ENCODE peak calls at places on chromosomes 6 and 20, in ten cellular contexts. G is endodermal cell; X is brain microvascular endothelial cell; M is heart right ventricle; T is right atrium auricular region; R is IMR-90; Q is astrocyte of the spinal cord; O is suprapubic skin; Y is CD4-positive, alpha-beta T cell; P is heart left ventricle. Z is an unnamed sample.

GRCh38 chr20:58645277-58645968 is 5.7 kb upstream of the STX16 start:
- DNase-seq in T (no peak), X (no peak), O (no peak), M (no peak), Y (no peak), Q (peak), P (no peak), G (peak), R (peak), Z (no peak)

GRCh38 chr6:4186391-4186790 is 51.0 kb upstream of the ECI2 start:
- DNase-seq in P (no peak), R (no peak), G (no peak), M (no peak), X (no peak), T (no peak), Y (no peak), Q (no peak), O (no peak), Z (no peak)

GRCh38 chr6:125986956-125987617 is 747 bp downstream of the TRMT11 start:
- DNase-seq in R (peak), G (no peak), M (no peak), Q (peak), O (no peak), P (no peak), Y (no peak), T (no peak), X (no peak), Z (no peak)

GRCh38 chr6:17098538-17098937 is 3.3 kb upstream of the STMND1 start:
- DNase-seq in R (peak), X (peak), Y (no peak), G (peak), Q (no peak), O (no peak), M (no peak), T (no peak), P (no peak), Z (no peak)

GRCh38 chr6:131125431-131125830 is 9.8 kb upstream of the AKAP7 start:
- DNase-seq in O (no peak), Y (no peak), G (no peak), P (no peak), Q (no peak), M (no peak), R (peak), T (no peak), X (no peak), Z (no peak)

GRCh38 chr20:50057409-50058053 is 55.4 kb downstream of the UBE2V1 start:
- DNase-seq in R (no peak), T (no peak), Q (no peak), P (no peak), G (no peak), O (no peak), Y (no peak), M (no peak), X (no peak), Z (no peak)

GRCh38 chr6:42295688-42296087 is 78.0 kb upstream of the MRPS10 start:
- DNase-seq in Q (no peak), Y (no peak), R (no peak), X (no peak), G (no peak), P (no peak), T (no peak), O (no peak), M (no peak), Z (no peak)

GRCh38 chr6:124964764-124965105 is 2.5 kb downstream of the RNF217 start:
- DNase-seq in O (no peak), T (no peak), P (no peak), X (no peak), Y (no peak), Q (no peak), M (no peak), R (no peak), G (no peak), Z (no peak)

GRCh38 chr6:37485259-37485658 is 14.4 kb downstream of the CCDC167 start:
- DNase-seq in R (no peak), O (no peak), Q (no peak), Y (no peak), X (no peak), T (no peak), M (no peak), P (no peak), G (peak), Z (no peak)

GRCh38 chr6:112039431-112039770 is 14.5 kb upstream of the CCN6 start:
- DNase-seq in P (no peak), X (no peak), G (no peak), Y (no peak), Q (no peak), R (no peak), M (no peak), T (no peak), O (no peak), Z (no peak)

GRCh38 chr6:15036690-15037245 is 209.1 kb upstream of the JARID2 start:
- DNase-seq in G (peak), P (peak), R (no peak), T (peak), O (peak), Y (no peak), M (peak), Q (no peak), X (no peak), Z (no peak)

GRCh38 chr6:131036616-131037015 is 26.4 kb downstream of the EPB41L2 start:
- DNase-seq in R (no peak), P (no peak), X (no peak), O (no peak), Q (no peak), M (no peak), G (no peak), Y (no peak), T (no peak), Z (no peak)

GRCh38 chr6:155212616-155213380 is 51.0 kb upstream of the CLDN20 start:
- DNase-seq in Q (no peak), O (no peak), T (no peak), Y (no peak), M (no peak), G (no peak), R (no peak), X (no peak), P (no peak), Z (no peak)

GRCh38 chr6:2108700-2109306 is 136.6 kb downstream of the GMDS start:
- DNase-seq in O (no peak), T (no peak), G (no peak), X (no peak), Y (no peak), R (no peak), M (no peak), P (no peak), Q (peak), Z (no peak)

GRCh38 chr6:10397756-10398438 is 17.0 kb downstream of the TFAP2A start:
- DNase-seq in O (no peak), P (no peak), Q (no peak), M (no peak), X (no peak), Y (no peak), T (no peak), R (no peak), G (peak), Z (no peak)

GRCh38 chr20:16752082-16752481 is 3.9 kb downstream of the OTOR start:
- DNase-seq in X (no peak), T (no peak), O (no peak), G (no peak), M (no peak), R (no peak), Y (no peak), P (no peak), Q (no peak), Z (no peak)

GRCh38 chr6:132695773-132696172 is 18.1 kb downstream of the VNN1 start:
- DNase-seq in M (no peak), X (no peak), T (no peak), Y (no peak), O (no peak), R (no peak), Q (no peak), P (no peak), G (no peak), Z (no peak)

GRCh38 chr6:34170341-34170740 is 24.5 kb upstream of the GRM4 start:
- DNase-seq in X (no peak), M (no peak), O (peak), R (peak), G (no peak), Y (no peak), P (no peak), T (no peak), Q (no peak), Z (no peak)

GRCh38 chr20:1626528-1627192 is 6.9 kb upstream of the SIRPB1 start:
- DNase-seq in X (no peak), Y (no peak), M (no peak), G (no peak), R (no peak), Q (no peak), O (no peak), P (no peak), T (no peak), Z (no peak)

GRCh38 chr20:48295966-48296421 is 510.7 kb upstream of the SULF2 start:
- DNase-seq in R (peak), M (no peak), P (no peak), O (no peak), G (peak), T (no peak), Y (no peak), X (peak), Q (peak), Z (no peak)

GRCh38 chr6:167270499-167271307 is 20.4 kb upstream of the UNC93A start:
- DNase-seq in O (no peak), T (no peak), Q (no peak), P (no peak), G (peak), R (no peak), M (no peak), X (no peak), Y (no peak), Z (no peak)

GRCh38 chr6:45187841-45188240 is 140.3 kb upstream of the RUNX2 start:
- DNase-seq in M (no peak), T (no peak), R (peak), X (peak), O (no peak), P (no peak), Y (no peak), Q (peak), G (no peak), Z (no peak)

GRCh38 chr20:44885392-44886275 is at the start of gene YWHAB:
- DNase-seq in X (peak), P (peak), G (peak), O (peak), R (peak), Y (peak), M (peak), Q (peak), T (peak), Z (peak)

GRCh38 chr20:44886828-44887227 is 1.3 kb downstream of the YWHAB start:
- DNase-seq in X (no peak), T (no peak), M (no peak), Y (no peak), O (no peak), R (no peak), G (no peak), P (no peak), Q (no peak), Z (no peak)

GRCh38 chr20:44886276-44886671 is 769 bp downstream of the YWHAB start:
- DNase-seq in T (no peak), Y (no peak), Q (no peak), R (no peak), P (no peak), O (no peak), X (no peak), G (no peak), M (no peak), Z (no peak)

GRCh38 chr20:44887466-44887865 is 2.0 kb downstream of the YWHAB start:
- DNase-seq in R (no peak), O (no peak), M (no peak), P (no peak), G (no peak), X (no peak), Y (no peak), Q (no peak), T (no peak), Z (no peak)

DNA sequence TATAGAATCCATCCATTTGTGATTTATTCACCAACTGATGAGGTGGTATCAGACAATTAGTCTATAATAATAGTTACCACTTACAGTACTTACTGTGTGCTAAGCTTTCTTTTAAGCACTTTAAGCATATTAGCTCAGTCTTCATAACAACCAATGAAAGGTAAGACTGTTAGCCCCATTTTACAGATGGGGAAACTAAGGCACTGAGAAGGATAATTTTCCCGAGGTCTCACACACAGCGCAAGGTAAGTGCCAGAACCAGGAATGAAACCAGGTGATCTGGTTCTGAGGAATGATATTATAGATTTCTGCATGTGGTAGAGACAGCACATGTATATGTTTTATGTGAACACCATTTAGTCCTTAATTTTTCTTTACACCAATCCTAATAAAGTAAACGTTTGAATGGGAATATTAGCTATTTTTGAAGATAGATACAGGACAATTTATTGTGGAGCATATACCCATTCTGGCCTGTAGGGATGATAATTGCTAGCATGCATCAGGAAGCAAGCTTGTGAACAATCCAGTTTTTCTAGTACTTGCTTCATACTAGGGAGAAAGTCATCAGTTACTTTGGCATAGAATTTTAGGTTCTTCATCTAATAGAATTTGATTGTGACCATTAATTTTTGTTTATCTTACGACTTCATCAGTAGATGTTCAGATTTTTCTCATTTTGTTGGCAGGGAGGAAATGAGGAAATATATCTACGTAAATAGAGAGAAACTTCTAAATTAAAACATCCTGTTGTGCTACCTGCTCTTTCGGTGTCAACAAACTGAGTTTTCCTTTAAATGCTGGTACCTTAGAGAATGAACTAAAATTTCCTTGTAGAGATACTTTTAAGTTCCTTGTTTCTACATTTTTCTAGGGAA is 3.0 kb downstream of the YWHAB start:
- DNase-seq in Q (no peak), X (no peak), Y (no peak), R (no peak), M (no peak), P (no peak), O (no peak), G (no peak), T (no peak), Z (no peak)
- TF ChIP-seq CTCF in Q (peak), X (peak), Y (peak), R (peak), M (peak), P (no peak), O (peak), G (peak), T (no peak), Z (peak)

DNA sequence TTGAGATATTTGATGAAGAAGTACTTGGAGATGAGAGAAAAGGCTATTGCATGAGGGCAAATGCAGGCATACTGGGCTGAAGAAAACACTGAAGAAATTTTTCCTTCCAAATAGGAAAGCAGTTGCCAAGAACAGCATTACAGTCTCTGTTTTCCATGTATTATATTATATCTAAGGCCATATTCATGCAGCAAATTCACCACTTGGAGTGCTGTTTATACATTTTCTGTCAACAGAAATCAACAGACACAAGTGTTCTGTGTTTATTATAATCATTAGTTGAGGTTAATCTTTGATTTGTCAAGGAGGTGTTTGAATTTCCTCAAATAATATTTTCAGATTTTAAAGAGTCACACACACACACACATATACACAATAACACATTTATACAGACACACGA is 268.8 kb upstream of the PLCB4 start:
- DNase-seq in T (no peak), G (no peak), R (no peak), Y (no peak), O (no peak), X (no peak), P (no peak), M (no peak), Q (no peak), Z (no peak)
- TF ChIP-seq CTCF in T (no peak), G (no peak), R (no peak), Y (no peak), O (no peak), X (no peak), P (no peak), M (no peak), Q (peak), Z (no peak)

DNA sequence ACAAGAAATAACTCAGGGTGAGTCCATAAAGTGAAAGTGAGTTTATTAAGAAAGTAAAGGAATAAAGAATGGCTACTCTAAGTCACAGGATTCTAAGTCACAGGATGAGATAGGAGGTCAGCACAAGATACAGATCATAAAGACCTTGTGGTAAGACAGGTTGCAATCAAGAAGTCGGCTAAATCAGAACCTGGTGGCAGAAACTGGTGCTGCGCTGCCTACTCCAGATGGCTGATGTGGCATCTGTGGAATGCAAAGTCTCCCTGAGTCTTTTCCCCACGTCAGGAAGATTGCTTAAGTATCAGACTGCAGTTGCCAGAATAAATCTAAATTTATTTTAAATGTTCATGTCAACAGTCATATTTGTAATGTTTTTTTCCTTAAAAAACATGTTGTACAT is 10.7 kb upstream of the KCNK15 start:
- DNase-seq in Q (no peak), G (peak), R (peak), O (no peak), Y (no peak), P (no peak), X (peak), M (no peak), T (no peak), Z (no peak)
- TF ChIP-seq CTCF in Q (no peak), G (peak), R (peak), O (no peak), Y (no peak), P (no peak), X (peak), M (no peak), T (no peak), Z (no peak)

GRCh38 chr20:57393321-57394086 is 2.3 kb downstream of the RBM38 start:
- DNase-seq in T (no peak), O (no peak), P (no peak), X (no peak), M (no peak), R (no peak), Q (no peak), Y (no peak), G (no peak), Z (no peak)
- TF ChIP-seq CTCF in T (no peak), O (no peak), P (no peak), X (no peak), M (no peak), R (no peak), Q (no peak), Y (no peak), G (no peak), Z (no peak)

GRCh38 chr6:53959717-53960116 is 151.5 kb upstream of the MLIP start:
- DNase-seq in O (no peak), M (no peak), Q (peak), X (no peak), Y (no peak), T (no peak), P (no peak), R (peak), G (no peak), Z (no peak)

GRCh38 chr6:53956804-53957203 is 154.4 kb upstream of the MLIP start:
- DNase-seq in P (no peak), T (no peak), R (no peak), Y (no peak), Q (no peak), G (no peak), M (no peak), O (no peak), X (no peak), Z (no peak)

GRCh38 chr6:53951383-53951782 is 156.6 kb downstream of the LRRC1 start:
- DNase-seq in Q (no peak), Y (no peak), G (no peak), X (no peak), M (no peak), T (no peak), O (no peak), P (no peak), R (no peak), Z (no peak)

GRCh38 chr6:53960311-53960710 is 150.9 kb upstream of the MLIP start:
- DNase-seq in O (no peak), X (no peak), T (no peak), Y (no peak), G (no peak), P (no peak), R (peak), Q (peak), M (no peak), Z (no peak)

DNA sequence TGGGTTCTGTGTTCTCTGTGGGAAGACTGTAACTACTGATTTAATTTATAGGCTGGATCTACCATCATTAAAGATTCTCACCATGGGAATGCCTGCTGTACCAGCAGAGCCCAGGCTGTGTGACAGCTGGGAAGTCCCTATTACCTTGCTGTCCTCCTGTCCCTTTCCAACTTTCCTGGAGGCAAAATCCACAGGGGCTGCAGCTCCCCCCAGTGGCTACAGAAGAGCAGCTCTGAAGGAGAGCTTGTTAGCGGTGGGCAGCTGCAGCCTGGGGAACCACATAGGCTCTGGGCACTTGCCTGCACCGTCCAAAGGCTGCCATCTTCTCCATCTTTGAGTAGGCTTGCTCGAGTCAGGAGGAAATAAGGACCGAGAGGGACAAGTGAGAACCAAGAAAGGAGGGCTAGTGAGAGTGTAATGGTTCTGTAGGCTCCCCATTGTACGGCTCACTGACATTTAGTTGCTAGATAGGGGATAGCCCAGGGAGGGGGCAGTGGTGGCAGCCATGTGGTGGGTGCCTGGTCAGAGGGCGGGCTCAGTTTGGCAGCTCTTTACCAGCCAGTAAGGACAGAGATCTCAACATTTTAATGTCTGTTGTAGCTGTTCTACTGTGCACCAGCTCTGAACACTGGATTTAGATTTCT is 155.1 kb upstream of the MLIP start:
- DNase-seq in Q (peak), M (peak), R (peak), X (peak), P (peak), T (no peak), O (peak), G (peak), Y (no peak), Z (no peak)
- TF ChIP-seq CTCF in Q (peak), M (peak), R (peak), X (peak), P (peak), T (peak), O (peak), G (peak), Y (no peak), Z (peak)

DNA sequence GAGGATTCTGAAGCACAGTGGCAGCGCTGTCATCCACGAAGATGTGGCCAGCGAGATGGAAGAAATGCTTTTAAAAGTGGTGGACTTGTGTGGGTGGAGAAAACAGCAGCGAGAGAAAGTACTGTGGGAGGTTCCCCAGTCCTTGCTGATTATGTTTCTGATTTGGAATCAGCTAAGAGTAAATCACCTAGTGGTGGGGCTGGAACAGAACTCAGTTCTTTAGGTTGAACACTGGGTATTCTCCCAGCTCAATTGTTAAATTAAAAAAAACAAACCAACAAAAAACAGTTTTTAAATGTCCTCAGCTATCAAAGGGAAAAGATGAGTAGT is 515 bp upstream of the ZNF322 start:
- DNase-seq in O (no peak), P (no peak), T (no peak), R (peak), G (no peak), M (no peak), Y (no peak), Q (no peak), X (peak), Z (no peak)
- TF ChIP-seq CTCF in O (no peak), P (no peak), T (no peak), R (no peak), G (peak), M (no peak), Y (no peak), Q (no peak), X (peak), Z (peak)

GRCh38 chr6:110250838-110251237 is 70.6 kb downstream of the CDC40 start:
- DNase-seq in Y (no peak), P (no peak), Q (no peak), T (no peak), X (no peak), R (no peak), G (peak), O (no peak), M (no peak), Z (no peak)
- TF ChIP-seq CTCF in Y (no peak), P (no peak), Q (no peak), T (no peak), X (no peak), R (no peak), G (peak), O (no peak), M (no peak), Z (no peak)

GRCh38 chr6:138509371-138509770 is 10.1 kb upstream of the NHSL1 start:
- DNase-seq in G (peak), M (no peak), R (peak), Q (peak), T (no peak), Y (peak), O (no peak), X (peak), P (peak), Z (no peak)
- TF ChIP-seq CTCF in G (peak), M (peak), R (peak), Q (peak), T (no peak), Y (peak), O (peak), X (peak), P (peak), Z (peak)